ENCODE peak calls at places on chromosomes 7 and 10, in six cellular contexts. A, J, E, S, R and F are unnamed samples.

GRCh38 chr10:47361293-47361692 is 13.1 kb downstream of the RBP3 start:
- DNase-seq in R (no peak), J (no peak), A (no peak), S (no peak), E (no peak), F (no peak)

GRCh38 chr10:1514641-1515040 is 222.7 kb downstream of the ADARB2 start:
- DNase-seq in J (no peak), S (no peak), R (no peak), E (no peak), A (no peak), F (no peak)

GRCh38 chr10:70779685-70780369 is 5.3 kb downstream of the TBATA start:
- DNase-seq in R (no peak), E (no peak), A (no peak), J (no peak), S (no peak), F (no peak)

GRCh38 chr10:32938554-32939061 is 19.4 kb downstream of the ITGB1 start:
- DNase-seq in E (no peak), J (no peak), R (peak), S (no peak), A (no peak), F (peak)

GRCh38 chr7:112410087-112410486 is 40.2 kb upstream of the IFRD1 start:
- DNase-seq in E (no peak), R (no peak), A (no peak), S (peak), J (no peak), F (no peak)

GRCh38 chr10:93573051-93573909 is 6.8 kb downstream of the FFAR4 start:
- DNase-seq in R (no peak), S (no peak), A (no peak), J (no peak), E (no peak), F (peak)

GRCh38 chr10:108375691-108376090 is 1211.2 kb upstream of the SORCS1 start:
- DNase-seq in S (peak), E (peak), J (no peak), R (no peak), A (no peak), F (no peak)

GRCh38 chr10:131819241-131820072 is 81.4 kb upstream of the PPP2R2D start:
- DNase-seq in J (peak), S (no peak), R (no peak), A (no peak), E (no peak), F (no peak)

GRCh38 chr10:103640436-103641181 is 147.1 kb downstream of the NEURL1 start:
- DNase-seq in A (no peak), S (no peak), E (peak), J (no peak), R (no peak), F (no peak)

GRCh38 chr10:77844713-77845454 is 81.7 kb downstream of the DLG5 start:
- DNase-seq in A (no peak), S (no peak), J (no peak), R (no peak), E (peak), F (no peak)

GRCh38 chr7:105982388-105982787 is 19.3 kb downstream of the CDHR3 start:
- DNase-seq in R (no peak), E (no peak), A (no peak), S (no peak), J (no peak), F (no peak)

GRCh38 chr10:5900247-5900646 is 10.2 kb downstream of the FBH1 start:
- DNase-seq in S (no peak), J (no peak), A (no peak), E (no peak), R (no peak), F (no peak)

GRCh38 chr7:1345796-1346532 is 113.3 kb downstream of the UNCX start:
- DNase-seq in A (no peak), E (no peak), J (no peak), S (no peak), R (no peak), F (no peak)

GRCh38 chr7:24885716-24886115 is 94.3 kb downstream of the OSBPL3 start:
- DNase-seq in A (no peak), R (no peak), E (no peak), S (no peak), J (no peak), F (no peak)

GRCh38 chr10:65143723-65144122 is 1622.5 kb downstream of the REEP3 start:
- DNase-seq in R (no peak), S (no peak), E (no peak), A (no peak), J (no peak), F (no peak)

GRCh38 chr7:131948434-131949053 is 392.1 kb upstream of the PODXL start:
- DNase-seq in R (no peak), E (peak), S (no peak), J (no peak), A (no peak), F (peak)

GRCh38 chr10:131996508-131997365 is 15.0 kb upstream of the BNIP3 start:
- DNase-seq in J (no peak), A (no peak), E (no peak), R (no peak), S (no peak), F (peak)

GRCh38 chr7:138465046-138465445 is 5.0 kb downstream of the TRIM24 start:
- DNase-seq in S (no peak), J (no peak), A (no peak), E (peak), R (no peak), F (no peak)

GRCh38 chr7:106797937-106798336 is 67.1 kb upstream of the PIK3CG start:
- DNase-seq in E (no peak), S (no peak), A (no peak), J (no peak), R (no peak), F (no peak)

GRCh38 chr10:9302142-9302746 is 1247.8 kb downstream of the GATA3 start:
- DNase-seq in A (no peak), J (no peak), R (peak), E (peak), S (peak), F (no peak)

GRCh38 chr7:51428226-51428887 is 111.7 kb upstream of the COBL start:
- DNase-seq in E (no peak), R (peak), J (no peak), A (no peak), S (no peak), F (no peak)

GRCh38 chr10:22683995-22684305 is 30.4 kb downstream of the PIP4K2A start:
- DNase-seq in E (no peak), J (no peak), S (no peak), A (no peak), R (no peak), F (no peak)

GRCh38 chr7:24054231-24054630 is 229.8 kb upstream of the NPY start:
- DNase-seq in R (no peak), A (no peak), E (no peak), J (no peak), S (no peak), F (no peak)

GRCh38 chr10:76981251-76981650 is 656.4 kb downstream of the KCNMA1 start:
- DNase-seq in A (no peak), J (no peak), E (no peak), S (no peak), R (no peak), F (no peak)

GRCh38 chr7:143407296-143408246 is 1.1 kb downstream of the EPHA1 start:
- DNase-seq in E (no peak), S (no peak), A (no peak), J (peak), R (no peak), F (no peak)

GRCh38 chr7:104973909-104974415 is 40.0 kb upstream of the KMT2E start:
- DNase-seq in S (peak), J (no peak), A (no peak), E (peak), R (no peak), F (no peak)